ENCODE peak calls at places on chromosomes 1 and 21, in six cellular contexts. D, E, L, M, R and S are unnamed samples.

GRCh38 chr1:25430073-25430665 is 528 bp upstream of the MACO1 start:
- DNase-seq in E (peak; percentile 75), D (no peak), R (peak; percentile 79), M (no peak), L (peak; percentile 85), S (peak; percentile 90)

GRCh38 chr1:165367375-165367993 is 11.0 kb upstream of the LMX1A start:
- DNase-seq in M (no peak), D (peak; percentile 73), R (peak; percentile 60), L (peak; percentile 63), E (peak; percentile 84), S (peak; percentile 70)

GRCh38 chr1:15760520-15761211 is 2.1 kb downstream of the FBLIM1 start:
- DNase-seq in L (no peak), R (no peak), E (no peak), D (peak; percentile 19), M (peak; percentile 32), S (no peak)

GRCh38 chr1:107965112-107965991 is at the start of gene VAV3:
- DNase-seq in E (no peak), M (peak; percentile 15), L (peak; percentile 7), R (peak; percentile 66), D (peak; percentile 35), S (peak; percentile 4)

GRCh38 chr21:35770101-35770945 is 290.0 kb downstream of the SETD4 start:
- DNase-seq in L (no peak), M (no peak), E (no peak), D (no peak), R (no peak), S (no peak)

GRCh38 chr21:42343963-42344510 is 6.8 kb downstream of the TFF2 start:
- DNase-seq in L (no peak), E (no peak), R (no peak), M (no peak), D (no peak), S (no peak)

GRCh38 chr1:180580237-180580636 is 21.5 kb downstream of the OVAAL start:
- DNase-seq in R (no peak), D (no peak), L (no peak), M (peak; percentile 50), E (no peak), S (no peak)

GRCh38 chr1:89799495-89799894 is 21.3 kb upstream of the LRRC8D start:
- DNase-seq in D (no peak), R (no peak), L (no peak), E (no peak), M (no peak), S (no peak)

GRCh38 chr1:182739545-182739944 is 50.0 kb upstream of the NPL start:
- DNase-seq in E (no peak), R (peak; percentile 49), D (no peak), M (no peak), L (no peak), S (no peak)

GRCh38 chr1:211174375-211174774 is 40.4 kb upstream of the KCNH1 start:
- DNase-seq in R (no peak), E (no peak), D (no peak), L (no peak), M (peak; percentile 41), S (no peak)

GRCh38 chr1:19260211-19261138 is 8.9 kb downstream of the MRTO4 start:
- DNase-seq in R (peak; percentile 95), L (no peak), D (peak; percentile 18), E (no peak), M (no peak), S (no peak)

GRCh38 chr1:184187097-184187496 is 135.6 kb downstream of the TSEN15 start:
- DNase-seq in L (no peak), E (no peak), M (no peak), D (no peak), R (no peak), S (no peak)

GRCh38 chr1:7335224-7335879 is 435.7 kb upstream of the VAMP3 start:
- DNase-seq in E (no peak), M (peak; percentile 34), R (peak; percentile 86), L (no peak), D (no peak), S (no peak)

GRCh38 chr1:54653036-54653435 is 11.4 kb downstream of the MROH7 start:
- DNase-seq in D (no peak), R (no peak), L (no peak), M (no peak), E (no peak), S (no peak)

GRCh38 chr21:43956667-43957030 is 55.5 kb upstream of the TRAPPC10 start:
- DNase-seq in D (peak; percentile 6), R (no peak), E (no peak), M (no peak), L (no peak), S (no peak)

GRCh38 chr1:117166076-117166475 is 44.5 kb upstream of the TRIM45 start:
- DNase-seq in L (no peak), R (no peak), E (no peak), M (peak; percentile 15), D (no peak), S (no peak)

GRCh38 chr1:232570007-232570406 is 59.9 kb downstream of the SIPA1L2 start:
- DNase-seq in E (no peak), R (no peak), M (no peak), D (no peak), L (no peak), S (no peak)

GRCh38 chr1:43464840-43465693 is 11.3 kb upstream of the HYI start:
- DNase-seq in L (no peak), E (no peak), M (no peak), D (no peak), R (no peak), S (no peak)

GRCh38 chr1:227058321-227058751 is 118.2 kb downstream of the COQ8A start:
- DNase-seq in E (no peak), L (no peak), D (peak; percentile 66), M (peak; percentile 71), R (no peak), S (no peak)

GRCh38 chr1:116881879-116882520 is 27.7 kb upstream of the PTGFRN start:
- DNase-seq in D (no peak), M (no peak), L (no peak), R (peak; percentile 69), E (no peak), S (no peak)

GRCh38 chr1:203593723-203594122 is 32.9 kb upstream of the ATP2B4 start:
- DNase-seq in R (no peak), M (peak; percentile 49), D (no peak), E (no peak), L (peak; percentile 55), S (peak; percentile 14)

GRCh38 chr1:238023137-238023536 is 132.4 kb upstream of the ZP4 start:
- DNase-seq in M (no peak), L (no peak), D (no peak), E (no peak), R (no peak), S (no peak)

GRCh38 chr21:46226146-46226545 is 2.4 kb downstream of the LSS start:
- DNase-seq in L (no peak), M (no peak), R (no peak), E (no peak), D (no peak), S (no peak)

GRCh38 chr1:190000365-190000872 is 477.2 kb downstream of the BRINP3 start:
- DNase-seq in E (no peak), R (no peak), D (no peak), M (no peak), L (no peak), S (no peak)

GRCh38 chr1:37410815-37411214 is 63.6 kb upstream of the ZC3H12A start:
- DNase-seq in E (no peak), M (no peak), L (no peak), D (no peak), R (no peak), S (no peak)

GRCh38 chr1:151814971-151815545 is 9.8 kb upstream of the LINGO4 start:
- DNase-seq in R (no peak), M (no peak), D (no peak), E (no peak), L (no peak), S (no peak)

GRCh38 chr1:235327559-235328270 is at the start of gene ARID4B:
- DNase-seq in M (no peak), R (peak; percentile 74), D (no peak), E (peak; percentile 98), L (peak; percentile 17), S (peak; percentile 67)

GRCh38 chr21:46515109-46515508 is 56.4 kb downstream of the DIP2A start:
- DNase-seq in L (no peak), R (peak; percentile 2), M (peak; percentile 48), E (peak; percentile 12), D (no peak), S (peak; percentile 49)

GRCh38 chr1:150272379-150272840 is at the start of gene C1orf54:
- DNase-seq in L (no peak), R (peak; percentile 25), E (peak; percentile 9), D (peak; percentile 24), M (no peak), S (no peak)

GRCh38 chr1:231072054-231072453 is 32.0 kb upstream of the FAM89A start:
- DNase-seq in L (no peak), R (no peak), M (no peak), D (no peak), E (no peak), S (no peak)

GRCh38 chr1:240242601-240243144 is 151.0 kb downstream of the FMN2 start:
- DNase-seq in E (no peak), R (no peak), D (peak; percentile 24), M (no peak), L (no peak), S (no peak)

GRCh38 chr1:6600410-6601048 is 2.1 kb downstream of the KLHL21 start:
- DNase-seq in L (no peak), E (no peak), D (no peak), M (no peak), R (no peak), S (no peak)

GRCh38 chr1:1982379-1983232 is 21.0 kb downstream of the CFAP74 start:
- DNase-seq in R (no peak), M (no peak), D (no peak), L (no peak), E (no peak), S (no peak)

GRCh38 chr1:112508242-112509004 is at the start of gene WNT2B:
- DNase-seq in D (no peak), M (no peak), R (peak; percentile 22), E (no peak), L (peak; percentile 42), S (peak; percentile 53)

GRCh38 chr1:235069577-235070563 is 58.8 kb downstream of the TOMM20 start:
- DNase-seq in R (peak; percentile 94), D (no peak), M (peak; percentile 98), E (no peak), L (no peak), S (no peak)

GRCh38 chr21:36718951-36719501 is 20.1 kb downstream of the SIM2 start:
- DNase-seq in R (no peak), D (no peak), M (peak; percentile 32), L (no peak), E (peak; percentile 55), S (no peak)